ENCODE peak calls at places on chromosomes 5 and 9, in six cellular contexts. O, P, X, G, A and N are unnamed samples.
A peak's percentile ranks its signal among the peaks of the same experiment; 100 is the strongest.

GRCh38 chr9:134717056-134717455 is 75.5 kb downstream of the COL5A1 start:
- DNase-seq in O (no peak), X (no peak), A (no peak), G (no peak), P (no peak), N (no peak)

GRCh38 chr9:110777201-110777842 is 108.7 kb downstream of the MUSK start:
- DNase-seq in A (no peak), X (no peak), G (peak; percentile 21), P (no peak), O (no peak), N (no peak)

GRCh38 chr5:1736889-1737711 is 62.5 kb downstream of the MRPL36 start:
- DNase-seq in P (no peak), O (no peak), X (no peak), G (no peak), A (no peak), N (no peak)

GRCh38 chr9:118459832-118460425 is 755.7 kb downstream of the TLR4 start:
- DNase-seq in O (no peak), X (no peak), P (no peak), G (no peak), A (peak; percentile 31), N (no peak)

GRCh38 chr5:10153394-10153793 is 96.3 kb downstream of the ATPSCKMT start:
- DNase-seq in O (no peak), P (no peak), A (no peak), X (no peak), G (no peak), N (no peak)

GRCh38 chr5:159917919-159918487 is 1.7 kb downstream of the ADRA1B start:
- DNase-seq in A (no peak), P (no peak), O (no peak), X (no peak), G (no peak), N (no peak)

GRCh38 chr9:97562542-97562941 is 61.1 kb downstream of the TMOD1 start:
- DNase-seq in P (no peak), A (no peak), G (no peak), O (no peak), X (no peak), N (no peak)

GRCh38 chr9:23659346-23660006 is 166.6 kb downstream of the ELAVL2 start:
- DNase-seq in X (peak; percentile 12), A (no peak), G (no peak), O (no peak), P (no peak), N (no peak)

GRCh38 chr5:61330879-61331406 is 1.1 kb upstream of the ZSWIM6 start:
- DNase-seq in G (no peak), A (peak; percentile 84), O (peak; percentile 69), X (peak; percentile 52), P (no peak), N (peak; percentile 80)

GRCh38 chr5:38534122-38534408 is 22.4 kb downstream of the LIFR start:
- DNase-seq in G (no peak), O (no peak), A (no peak), X (no peak), P (no peak), N (no peak)

GRCh38 chr5:31443572-31443971 is 88.3 kb downstream of the DROSHA start:
- DNase-seq in A (no peak), P (no peak), X (no peak), O (no peak), G (no peak), N (no peak)

GRCh38 chr5:3269400-3270169 is 326.0 kb upstream of the IRX1 start:
- DNase-seq in X (no peak), O (no peak), G (no peak), P (peak; percentile 72), A (no peak), N (no peak)

GRCh38 chr9:79471577-79472543 is 99.9 kb upstream of the TLE4 start:
- DNase-seq in X (peak; percentile 13), P (no peak), O (no peak), A (peak; percentile 58), G (peak; percentile 40), N (peak; percentile 26)

GRCh38 chr5:65753189-65753588 is 31.2 kb downstream of the NLN start:
- DNase-seq in P (no peak), G (no peak), O (no peak), A (no peak), X (no peak), N (no peak)

GRCh38 chr9:114655689-114656088 is 1.9 kb downstream of the TEX53 start:
- DNase-seq in X (no peak), A (no peak), P (peak; percentile 34), O (no peak), G (peak; percentile 57), N (no peak)

GRCh38 chr5:7877851-7878250 is 8.9 kb downstream of the MTRR start:
- DNase-seq in O (no peak), G (peak; percentile 63), X (no peak), P (no peak), A (no peak), N (no peak)

GRCh38 chr5:136087961-136088871 is 44.4 kb upstream of the SMAD5 start:
- DNase-seq in P (no peak), A (peak; percentile 92), G (peak; percentile 45), X (no peak), O (no peak), N (peak; percentile 51)

GRCh38 chr9:136674786-136675349 is 12.2 kb downstream of the EGFL7 start:
- DNase-seq in P (no peak), X (peak; percentile 46), A (no peak), O (peak; percentile 57), G (no peak), N (no peak)

GRCh38 chr5:9619331-9620092 is 10.6 kb downstream of the TAS2R1 start:
- DNase-seq in P (no peak), A (peak; percentile 45), G (no peak), X (no peak), O (no peak), N (no peak)

GRCh38 chr9:7963026-7963425 is 163.4 kb upstream of the DMAC1 start:
- DNase-seq in X (no peak), A (peak; percentile 31), G (no peak), O (no peak), P (no peak), N (no peak)

GRCh38 chr9:7536310-7536939 is 263.2 kb downstream of the DMAC1 start:
- DNase-seq in X (peak; percentile 64), P (no peak), O (peak; percentile 40), A (peak; percentile 59), G (peak; percentile 8), N (no peak)

GRCh38 chr9:83707518-83707767 is 315 bp downstream of the UBQLN1 start:
- DNase-seq in O (no peak), G (peak; percentile 75), X (no peak), P (no peak), A (no peak), N (peak; percentile 79)

GRCh38 chr5:75367401-75367800 is 30.4 kb downstream of the HMGCR start:
- DNase-seq in X (no peak), P (no peak), G (no peak), A (no peak), O (no peak), N (no peak)

GRCh38 chr9:14846871-14847311 is 63.3 kb downstream of the FREM1 start:
- DNase-seq in P (no peak), G (peak; percentile 64), O (peak; percentile 74), X (peak; percentile 90), A (peak; percentile 57), N (peak; percentile 58)

GRCh38 chr9:77433675-77434445 is 214.3 kb downstream of the GNA14 start:
- DNase-seq in P (no peak), O (peak; percentile 56), A (peak; percentile 72), G (peak; percentile 72), X (peak; percentile 66), N (peak; percentile 80)

GRCh38 chr5:157593036-157593435 is 17.5 kb upstream of the ADAM19 start:
- DNase-seq in G (no peak), P (no peak), A (no peak), O (no peak), X (no peak), N (no peak)

GRCh38 chr5:6736524-6737042 is 23.4 kb downstream of the TENT4A start:
- DNase-seq in A (no peak), O (no peak), X (no peak), P (no peak), G (no peak), N (no peak)

GRCh38 chr9:135520916-135521607 is at the start of gene LCN1:
- DNase-seq in O (no peak), P (no peak), X (no peak), A (no peak), G (no peak), N (no peak)

GRCh38 chr9:109981091-109981490 is 201.1 kb downstream of the PALM2AKAP2 start:
- DNase-seq in A (no peak), X (no peak), O (no peak), G (no peak), P (no peak), N (no peak)

DNA sequence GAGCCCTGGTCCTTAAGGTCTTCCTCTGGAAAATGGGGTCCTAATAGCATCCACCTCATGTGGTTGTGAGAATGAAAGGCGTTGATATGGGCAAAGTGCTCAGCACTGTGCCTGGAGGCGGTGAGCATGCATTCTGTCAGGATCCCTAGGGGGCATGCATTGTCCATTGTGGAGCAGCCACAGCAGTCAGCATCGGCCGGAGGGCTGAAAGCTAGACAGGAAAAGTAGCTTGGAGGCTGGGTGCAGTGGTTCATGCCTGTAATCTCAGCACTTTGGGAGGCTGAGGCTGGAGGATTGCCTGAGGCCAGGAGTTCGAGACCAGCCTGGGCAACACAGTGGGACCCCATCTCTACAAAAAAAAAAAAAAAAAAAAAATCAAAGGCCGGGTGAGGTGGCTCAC is 122.2 kb downstream of the LHX2 start:
- DNase-seq in G (peak; percentile 50), P (no peak), O (peak; percentile 10), A (peak; percentile 50), X (peak; percentile 53), N (no peak)
- TF ChIP-seq CTCF in G (peak; percentile 71), P (no peak), O (no peak), A (peak; percentile 45), X (no peak), N (no peak)

GRCh38 chr5:176319827-176320554 is 41.6 kb downstream of the KIAA1191 start:
- DNase-seq in G (no peak), P (no peak), A (no peak), O (no peak), X (no peak), N (peak; percentile 20)
- TF ChIP-seq CTCF in G (peak; percentile 30), P (no peak), A (no peak), O (no peak), X (no peak), N (peak; percentile 27)

DNA sequence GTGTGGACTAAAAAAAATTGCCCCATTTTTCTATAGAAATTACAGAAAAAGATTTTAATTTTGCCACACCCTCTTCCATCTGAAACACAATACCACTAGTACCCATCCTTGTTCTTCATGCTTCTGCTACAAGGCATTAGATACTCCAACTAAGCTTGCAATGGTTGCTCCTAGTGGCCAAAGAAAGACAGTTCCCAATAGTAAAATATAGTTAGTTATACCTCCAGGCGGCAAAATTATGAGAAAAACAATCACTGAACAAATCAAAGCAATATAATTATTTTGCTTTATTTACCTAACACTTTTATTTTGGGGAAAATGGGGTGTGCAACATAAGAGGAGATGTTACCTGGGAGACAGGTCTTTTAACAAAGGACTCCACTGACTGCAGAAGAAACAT is 101.2 kb downstream of the RAPGEF6 start:
- DNase-seq in A (no peak), G (no peak), P (no peak), X (no peak), O (no peak), N (no peak)
- TF ChIP-seq CTCF in A (no peak), G (peak; percentile 33), P (no peak), X (no peak), O (no peak), N (peak; percentile 7)

DNA sequence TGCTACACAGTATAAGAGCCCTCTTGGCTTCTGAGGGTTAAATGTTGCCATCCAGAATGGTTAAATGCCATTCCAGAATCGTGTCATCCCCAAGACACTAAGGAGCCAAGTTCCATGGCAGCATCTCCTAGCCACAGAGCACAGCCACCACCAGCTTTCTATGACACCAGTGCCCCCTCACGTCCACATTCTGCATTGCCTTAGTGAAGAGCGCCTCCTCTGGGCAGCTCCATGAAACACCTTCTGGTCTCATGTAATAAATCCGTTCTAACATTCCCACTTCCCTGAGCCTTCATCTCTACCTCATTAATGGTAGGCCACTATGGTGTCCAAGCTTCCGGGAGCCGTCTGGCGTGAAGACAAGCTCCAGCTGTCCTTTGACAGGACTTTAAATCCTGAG is 12.4 kb downstream of the CBY3 start:
- DNase-seq in A (no peak), G (peak; percentile 62), X (peak; percentile 82), P (no peak), O (peak; percentile 58), N (no peak)
- TF ChIP-seq CTCF in A (peak; percentile 30), G (peak; percentile 98), X (peak; percentile 88), P (no peak), O (peak; percentile 73), N (no peak)